ENCODE peak calls at places on chromosomes 6 and 20, in five cellular contexts. U, Q, W, S and F are unnamed samples.

GRCh38 chr6:151070666-151071065 is 169.1 kb upstream of the AKAP12 start:
- DNase-seq in U (peak; percentile 85), Q (no peak), W (no peak), S (no peak), F (no peak)

GRCh38 chr6:37622639-37623038 is 75.0 kb downstream of the MDGA1 start:
- DNase-seq in U (peak; percentile 36), Q (no peak), W (peak; percentile 20), S (no peak), F (peak; percentile 54)

GRCh38 chr6:36839819-36840379 is 655 bp upstream of the CPNE5 start:
- DNase-seq in U (no peak), Q (peak; percentile 4), W (peak; percentile 22), S (peak; percentile 68), F (peak; percentile 79)

GRCh38 chr20:57657537-57658446 is 37.6 kb upstream of the ZBP1 start:
- DNase-seq in U (no peak), Q (no peak), W (no peak), S (no peak), F (peak; percentile 38)

GRCh38 chr20:23187759-23188158 is 101.6 kb upstream of the CD93 start:
- DNase-seq in U (no peak), Q (no peak), W (no peak), S (no peak), F (no peak)

GRCh38 chr20:46999821-47000465 is 105.3 kb downstream of the EYA2 start:
- DNase-seq in U (no peak), Q (no peak), W (no peak), S (no peak), F (peak; percentile 31)

GRCh38 chr20:64219202-64219601 is 36.3 kb upstream of the PCMTD2 start:
- DNase-seq in U (no peak), Q (no peak), W (no peak), S (no peak), F (no peak)

GRCh38 chr6:158057213-158057987 is 75.7 kb downstream of the SYNJ2 start:
- DNase-seq in U (peak; percentile 98), Q (peak; percentile 90), W (peak; percentile 93), S (no peak), F (no peak)

GRCh38 chr6:105797313-105797970 is 288.7 kb upstream of the PRDM1 start:
- DNase-seq in U (no peak), Q (no peak), W (peak; percentile 4), S (no peak), F (no peak)

GRCh38 chr6:89409461-89410035 is 2.5 kb downstream of the RRAGD start:
- DNase-seq in U (no peak), Q (no peak), W (no peak), S (no peak), F (no peak)

GRCh38 chr20:32479697-32480140 is 105.4 kb downstream of the NOL4L start:
- DNase-seq in U (no peak), Q (no peak), W (no peak), S (no peak), F (peak; percentile 35)

GRCh38 chr20:1815502-1816085 is 79.6 kb upstream of the SIRPA start:
- DNase-seq in U (no peak), Q (no peak), W (no peak), S (no peak), F (no peak)

GRCh38 chr6:71107935-71108420 is 151.1 kb upstream of the B3GAT2 start:
- DNase-seq in U (peak; percentile 92), Q (peak; percentile 3), W (no peak), S (no peak), F (no peak)

GRCh38 chr6:137570307-137570832 is 76.2 kb upstream of the OLIG3 start:
- DNase-seq in U (no peak), Q (no peak), W (no peak), S (no peak), F (no peak)

GRCh38 chr6:7899046-7899888 is 11.3 kb downstream of the TXNDC5 start:
- DNase-seq in U (no peak), Q (no peak), W (peak; percentile 24), S (peak; percentile 83), F (peak; percentile 72)

GRCh38 chr6:7899889-7900213 is 10.7 kb downstream of the TXNDC5 start:
- DNase-seq in U (no peak), Q (no peak), W (no peak), S (no peak), F (no peak)

GRCh38 chr6:7901780-7902179 is 8.8 kb downstream of the TXNDC5 start:
- DNase-seq in U (no peak), Q (no peak), W (no peak), S (no peak), F (no peak)

GRCh38 chr6:7901056-7901455 is 9.5 kb downstream of the TXNDC5 start:
- DNase-seq in U (no peak), Q (no peak), W (no peak), S (no peak), F (no peak)

DNA sequence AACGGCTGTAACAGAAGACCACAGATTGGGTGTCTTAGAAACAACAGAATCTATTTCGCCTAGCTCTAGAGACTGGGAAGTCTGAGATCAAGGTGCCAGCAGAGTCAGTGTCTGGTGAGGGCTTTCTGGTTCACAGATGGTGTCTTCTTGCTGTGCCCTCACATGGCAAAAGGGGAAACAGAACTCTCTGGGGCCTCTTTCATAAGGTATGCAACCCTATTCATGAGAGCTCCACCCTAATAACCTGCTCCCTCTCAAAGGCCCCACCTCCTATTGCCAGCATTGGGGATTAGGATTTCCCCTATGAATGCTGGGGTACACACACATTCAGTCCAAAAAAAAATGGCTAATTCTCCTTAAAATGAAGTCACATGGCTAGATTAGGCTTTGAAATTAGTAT is 10.0 kb downstream of the TXNDC5 start:
- DNase-seq in U (no peak), Q (no peak), W (no peak), S (no peak), F (no peak)
- H3K36me3 ChIP-seq in U (peaks cover 29% of the 10 kb centered on the region), Q (peaks cover 55% of the 10 kb centered on the region), W (peaks cover 70% of the 10 kb centered on the region), S (peaks cover 95% of the 10 kb centered on the region), F (peaks cover 70% of the 10 kb centered on the region)

GRCh38 chr6:148240463-148240845 is 102.2 kb upstream of the SASH1 start:
- DNase-seq in U (peak; percentile 88), Q (no peak), W (no peak), S (no peak), F (no peak)
- H3K9ac ChIP-seq in U (no peak overlapping the region), Q (no peak overlapping the region), W (no peak overlapping the region), S (no peak overlapping the region), F (no peak overlapping the region)

GRCh38 chr20:45822863-45823262 is 4.2 kb downstream of the TNNC2 start:
- DNase-seq in U (no peak), Q (no peak), W (peak; percentile 67), S (no peak), F (no peak)
- H3K4me3 ChIP-seq in U (no peak overlapping the region), Q (no peak overlapping the region), W (peak overlapping the region; percentile 60), S (no peak overlapping the region), F (no peak overlapping the region)

DNA sequence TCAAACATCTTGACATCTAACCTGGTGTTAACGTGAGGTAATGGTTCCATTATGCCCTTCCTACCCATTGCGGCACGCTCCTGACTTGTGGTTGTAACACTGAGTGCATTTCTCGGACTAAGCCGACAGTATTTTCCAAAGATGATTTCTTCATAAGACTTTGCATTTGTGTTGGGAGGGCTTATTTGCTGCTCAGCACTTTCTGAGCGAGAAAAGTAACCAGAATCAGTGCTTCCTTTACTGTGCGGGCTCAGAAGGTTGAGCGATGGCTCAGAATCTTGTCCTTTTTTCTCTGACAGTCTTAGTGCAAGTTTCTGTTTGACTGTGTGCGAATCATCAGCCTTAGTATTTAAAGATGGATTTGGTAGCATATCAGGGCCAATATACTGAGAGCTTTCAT is 171.7 kb downstream of the HIVEP2 start:
- DNase-seq in U (no peak), Q (no peak), W (no peak), S (no peak), F (no peak)
- H3K36me3 ChIP-seq in U (peaks cover 8% of the 10 kb centered on the region), Q (no peaks in the 10 kb centered on the region), W (no peaks in the 10 kb centered on the region), S (no peaks in the 10 kb centered on the region), F (no peaks in the 10 kb centered on the region)